ENCODE peak calls at places on chromosomes 11 and 22, in eight cellular contexts. U, L, P, M, D, E, X and O are unnamed samples.

GRCh38 chr11:67006029-67006884 is 16.7 kb upstream of the SYT12 start:
- DNase-seq in E (peak), U (no peak), X (peak), P (no peak), M (peak), D (no peak), L (no peak), O (peak)

GRCh38 chr11:130049260-130049659 is 20.4 kb upstream of the APLP2 start:
- DNase-seq in X (no peak), M (no peak), P (no peak), D (no peak), L (no peak), E (no peak), U (no peak), O (no peak)

GRCh38 chr11:88813233-88813915 is 252.4 kb downstream of the GRM5 start:
- DNase-seq in D (no peak), P (no peak), U (no peak), L (no peak), M (no peak), E (no peak), X (no peak), O (no peak)

GRCh38 chr11:44139565-44140313 is 44.3 kb downstream of the EXT2 start:
- DNase-seq in X (no peak), U (peak), E (no peak), M (no peak), P (no peak), L (no peak), D (no peak), O (peak)

GRCh38 chr22:17930455-17931313 is 93.7 kb downstream of the MICAL3 start:
- DNase-seq in D (no peak), M (no peak), U (no peak), P (no peak), E (no peak), X (no peak), L (no peak), O (no peak)

GRCh38 chr11:115080923-115081322 is 402.6 kb downstream of the NXPE2 start:
- DNase-seq in L (no peak), D (no peak), E (no peak), X (no peak), P (no peak), M (no peak), U (no peak), O (no peak)

GRCh38 chr11:83641511-83641910 is 355.3 kb upstream of the CCDC90B start:
- DNase-seq in M (no peak), D (no peak), E (no peak), U (no peak), P (no peak), X (no peak), L (no peak), O (no peak)

GRCh38 chr11:76190376-76190775 is 15.9 kb downstream of the WNT11 start:
- DNase-seq in E (no peak), P (no peak), M (no peak), D (no peak), X (no peak), L (no peak), U (no peak), O (no peak)

GRCh38 chr22:22450343-22450839 is 58.2 kb downstream of the ZNF280B start:
- DNase-seq in M (no peak), D (no peak), E (no peak), L (no peak), P (no peak), U (no peak), X (no peak), O (no peak)

GRCh38 chr11:43760902-43761301 is 80.4 kb downstream of the HSD17B12 start:
- DNase-seq in X (no peak), P (no peak), M (no peak), D (no peak), U (no peak), L (no peak), E (no peak), O (no peak)

GRCh38 chr11:31414338-31414737 is 44.7 kb downstream of the DNAJC24 start:
- DNase-seq in U (no peak), X (peak), P (no peak), L (no peak), D (no peak), M (no peak), E (no peak), O (no peak)

GRCh38 chr11:96337541-96338530 is 5.2 kb downstream of the MAML2 start:
- DNase-seq in M (no peak), U (no peak), P (no peak), E (peak), D (peak), X (no peak), L (no peak), O (no peak)

GRCh38 chr11:129458756-129459535 is 83.3 kb downstream of the BARX2 start:
- DNase-seq in M (no peak), X (peak), U (no peak), L (no peak), D (no peak), E (peak), P (no peak), O (peak)

GRCh38 chr11:134330611-134331564 is 900 bp upstream of the GLB1L2 start:
- DNase-seq in E (no peak), P (peak), M (no peak), X (no peak), L (no peak), D (no peak), U (no peak), O (no peak)

GRCh38 chr11:102666331-102666957 is 39.1 kb downstream of the MMP27 start:
- DNase-seq in U (peak), P (peak), L (no peak), X (peak), M (peak), E (peak), D (no peak), O (peak)

GRCh38 chr11:76615950-76616349 is 54.6 kb downstream of the LRRC32 start:
- DNase-seq in L (peak), P (no peak), E (no peak), X (peak), M (peak), D (no peak), U (peak), O (no peak)

GRCh38 chr11:114987171-114987760 is 308.9 kb downstream of the NXPE2 start:
- DNase-seq in E (no peak), X (no peak), D (no peak), P (no peak), M (no peak), U (no peak), L (no peak), O (no peak)

GRCh38 chr11:6357222-6357621 is 33.1 kb upstream of the SMPD1 start:
- DNase-seq in P (no peak), X (peak), U (no peak), E (peak), L (peak), M (peak), D (no peak), O (no peak)

GRCh38 chr11:60954421-60954820 is 2.4 kb upstream of the SLC15A3 start:
- DNase-seq in X (no peak), E (no peak), L (no peak), U (no peak), M (no peak), P (no peak), D (no peak), O (no peak)

GRCh38 chr11:113082501-113082900 is 121.3 kb downstream of the NCAM1 start:
- DNase-seq in U (no peak), X (no peak), E (peak), P (no peak), M (no peak), L (no peak), D (no peak), O (no peak)